ENCODE peak calls at places on chromosomes 1 and 21, in six cellular contexts. One of them, this sample, is unnamed.

GRCh38 chr1:154972517-154973343 is 1.8 kb upstream of the CKS1B start:
- DNase-seq in NCI-H2029: no peak
- DNase-seq in NCI-H1105: no peak
- DNase-seq in CD4-positive, alpha-beta T cell: no peak
- DNase-seq in GDM1: no peak
- DNase-seq in AG09309: peak
- DNase-seq in this sample: peak

GRCh38 chr21:18499761-18500376 is 96.3 kb upstream of the TMPRSS15 start:
- DNase-seq in NCI-H2029: no peak
- DNase-seq in NCI-H1105: peak
- DNase-seq in CD4-positive, alpha-beta T cell: peak
- DNase-seq in GDM1: no peak
- DNase-seq in AG09309: no peak
- DNase-seq in this sample: peak

GRCh38 chr1:111656093-111657017 is 36.8 kb downstream of the RAP1A start:
- DNase-seq in NCI-H2029: peak
- DNase-seq in NCI-H1105: peak
- DNase-seq in CD4-positive, alpha-beta T cell: no peak
- DNase-seq in GDM1: peak
- DNase-seq in AG09309: peak
- DNase-seq in this sample: peak

GRCh38 chr1:117534995-117535467 is 70.8 kb upstream of the TENT5C start:
- DNase-seq in NCI-H2029: peak
- DNase-seq in NCI-H1105: peak
- DNase-seq in CD4-positive, alpha-beta T cell: peak
- DNase-seq in GDM1: peak
- DNase-seq in AG09309: peak
- DNase-seq in this sample: peak

GRCh38 chr21:39048064-39048463 is 135.2 kb downstream of the PSMG1 start:
- DNase-seq in NCI-H2029: peak
- DNase-seq in NCI-H1105: no peak
- DNase-seq in CD4-positive, alpha-beta T cell: no peak
- DNase-seq in GDM1: no peak
- DNase-seq in AG09309: no peak
- DNase-seq in this sample: no peak

GRCh38 chr1:30579580-30579979 is 143.8 kb downstream of the MATN1 start:
- DNase-seq in NCI-H2029: no peak
- DNase-seq in NCI-H1105: no peak
- DNase-seq in CD4-positive, alpha-beta T cell: no peak
- DNase-seq in GDM1: no peak
- DNase-seq in AG09309: no peak
- DNase-seq in this sample: no peak

GRCh38 chr1:1085911-1086841 is 12.1 kb upstream of the RNF223 start:
- DNase-seq in NCI-H2029: no peak
- DNase-seq in NCI-H1105: no peak
- DNase-seq in CD4-positive, alpha-beta T cell: no peak
- DNase-seq in GDM1: no peak
- DNase-seq in AG09309: no peak
- DNase-seq in this sample: no peak

GRCh38 chr1:12184008-12184681 is 17.4 kb downstream of the TNFRSF1B start:
- DNase-seq in NCI-H2029: no peak
- DNase-seq in NCI-H1105: no peak
- DNase-seq in CD4-positive, alpha-beta T cell: no peak
- DNase-seq in GDM1: no peak
- DNase-seq in AG09309: no peak
- DNase-seq in this sample: no peak

GRCh38 chr1:8584316-8584715 is 233.1 kb downstream of the RERE start:
- DNase-seq in NCI-H2029: no peak
- DNase-seq in NCI-H1105: no peak
- DNase-seq in CD4-positive, alpha-beta T cell: no peak
- DNase-seq in GDM1: no peak
- DNase-seq in AG09309: no peak
- DNase-seq in this sample: no peak

GRCh38 chr1:101520302-101520701 is 283.5 kb downstream of the S1PR1 start:
- DNase-seq in NCI-H2029: peak
- DNase-seq in NCI-H1105: peak
- DNase-seq in CD4-positive, alpha-beta T cell: no peak
- DNase-seq in GDM1: peak
- DNase-seq in AG09309: peak
- DNase-seq in this sample: peak

GRCh38 chr21:8988696-8989095 is 1532.7 kb upstream of the TPTE start:
- DNase-seq in NCI-H2029: no peak
- DNase-seq in NCI-H1105: no peak
- DNase-seq in CD4-positive, alpha-beta T cell: no peak
- DNase-seq in GDM1: no peak
- DNase-seq in AG09309: no peak
- DNase-seq in this sample: no peak

GRCh38 chr1:207027221-207027777 is 5.3 kb downstream of the C1orf116 start:
- DNase-seq in NCI-H2029: no peak
- DNase-seq in NCI-H1105: no peak
- DNase-seq in CD4-positive, alpha-beta T cell: no peak
- DNase-seq in GDM1: no peak
- DNase-seq in AG09309: no peak
- DNase-seq in this sample: no peak

GRCh38 chr21:45994738-45995685 is 13.4 kb downstream of the COL6A1 start:
- DNase-seq in NCI-H2029: no peak
- DNase-seq in NCI-H1105: no peak
- DNase-seq in CD4-positive, alpha-beta T cell: no peak
- DNase-seq in GDM1: no peak
- DNase-seq in AG09309: no peak
- DNase-seq in this sample: no peak

GRCh38 chr1:68221971-68222355 is 10.4 kb downstream of the WLS start:
- DNase-seq in NCI-H2029: no peak
- DNase-seq in NCI-H1105: no peak
- DNase-seq in CD4-positive, alpha-beta T cell: no peak
- DNase-seq in GDM1: no peak
- DNase-seq in AG09309: no peak
- DNase-seq in this sample: no peak

GRCh38 chr1:101376121-101377095 is 139.6 kb downstream of the S1PR1 start:
- DNase-seq in NCI-H2029: no peak
- DNase-seq in NCI-H1105: no peak
- DNase-seq in CD4-positive, alpha-beta T cell: no peak
- DNase-seq in GDM1: no peak
- DNase-seq in AG09309: no peak
- DNase-seq in this sample: no peak

GRCh38 chr1:48697066-48697707 is 79.5 kb downstream of the BEND5 start:
- DNase-seq in NCI-H2029: peak
- DNase-seq in NCI-H1105: peak
- DNase-seq in CD4-positive, alpha-beta T cell: peak
- DNase-seq in GDM1: peak
- DNase-seq in AG09309: no peak
- DNase-seq in this sample: peak

GRCh38 chr1:71948561-71948960 is 333.8 kb downstream of the NEGR1 start:
- DNase-seq in NCI-H2029: no peak
- DNase-seq in NCI-H1105: no peak
- DNase-seq in CD4-positive, alpha-beta T cell: no peak
- DNase-seq in GDM1: no peak
- DNase-seq in AG09309: no peak
- DNase-seq in this sample: no peak

GRCh38 chr1:208207388-208208131 is 36.6 kb downstream of the PLXNA2 start:
- DNase-seq in NCI-H2029: peak
- DNase-seq in NCI-H1105: peak
- DNase-seq in CD4-positive, alpha-beta T cell: no peak
- DNase-seq in GDM1: peak
- DNase-seq in AG09309: peak
- DNase-seq in this sample: no peak

GRCh38 chr1:192544983-192545393 is 30.6 kb upstream of the RGS1 start:
- DNase-seq in NCI-H2029: no peak
- DNase-seq in NCI-H1105: no peak
- DNase-seq in CD4-positive, alpha-beta T cell: no peak
- DNase-seq in GDM1: no peak
- DNase-seq in AG09309: no peak
- DNase-seq in this sample: no peak

GRCh38 chr21:34857122-34857713 is 188.4 kb downstream of the CLIC6 start:
- DNase-seq in NCI-H2029: no peak
- DNase-seq in NCI-H1105: no peak
- DNase-seq in CD4-positive, alpha-beta T cell: no peak
- DNase-seq in GDM1: no peak
- DNase-seq in AG09309: no peak
- DNase-seq in this sample: no peak

GRCh38 chr1:207414606-207415108 is 39.5 kb upstream of the CR2 start:
- DNase-seq in NCI-H2029: no peak
- DNase-seq in NCI-H1105: no peak
- DNase-seq in CD4-positive, alpha-beta T cell: no peak
- DNase-seq in GDM1: peak
- DNase-seq in AG09309: no peak
- DNase-seq in this sample: no peak

GRCh38 chr1:24903955-24904730 is 25.9 kb downstream of the RUNX3 start:
- DNase-seq in NCI-H2029: no peak
- DNase-seq in NCI-H1105: no peak
- DNase-seq in CD4-positive, alpha-beta T cell: no peak
- DNase-seq in GDM1: no peak
- DNase-seq in AG09309: no peak
- DNase-seq in this sample: no peak

GRCh38 chr21:18529253-18529652 is 125.7 kb upstream of the TMPRSS15 start:
- DNase-seq in NCI-H2029: no peak
- DNase-seq in NCI-H1105: peak
- DNase-seq in CD4-positive, alpha-beta T cell: no peak
- DNase-seq in GDM1: no peak
- DNase-seq in AG09309: no peak
- DNase-seq in this sample: no peak

GRCh38 chr1:23403735-23404486 is 20.6 kb downstream of the TCEA3 start:
- DNase-seq in NCI-H2029: peak
- DNase-seq in NCI-H1105: peak
- DNase-seq in CD4-positive, alpha-beta T cell: peak
- DNase-seq in GDM1: peak
- DNase-seq in AG09309: peak
- DNase-seq in this sample: peak

GRCh38 chr1:210250998-210251679 is 18.5 kb downstream of the SERTAD4 start:
- DNase-seq in NCI-H2029: peak
- DNase-seq in NCI-H1105: peak
- DNase-seq in CD4-positive, alpha-beta T cell: no peak
- DNase-seq in GDM1: no peak
- DNase-seq in AG09309: no peak
- DNase-seq in this sample: no peak

GRCh38 chr1:1024421-1025415 is 4.8 kb downstream of the AGRN start:
- DNase-seq in NCI-H2029: no peak
- DNase-seq in NCI-H1105: no peak
- DNase-seq in CD4-positive, alpha-beta T cell: no peak
- DNase-seq in GDM1: no peak
- DNase-seq in AG09309: no peak
- DNase-seq in this sample: no peak

GRCh38 chr1:53617382-53618217 is 121.4 kb downstream of the GLIS1 start:
- DNase-seq in NCI-H2029: no peak
- DNase-seq in NCI-H1105: no peak
- DNase-seq in CD4-positive, alpha-beta T cell: no peak
- DNase-seq in GDM1: no peak
- DNase-seq in AG09309: peak
- DNase-seq in this sample: no peak

GRCh38 chr1:90727917-90728655 is 11.0 kb upstream of the BARHL2 start:
- DNase-seq in NCI-H2029: no peak
- DNase-seq in NCI-H1105: no peak
- DNase-seq in CD4-positive, alpha-beta T cell: no peak
- DNase-seq in GDM1: no peak
- DNase-seq in AG09309: no peak
- DNase-seq in this sample: no peak

This sample was measured in HFF-Myc.